ENCODE peak calls at places on chromosomes 5 and 9, in four cellular contexts. Z is mammary epithelial cell; T is effector memory CD4-positive, alpha-beta T cell; F is cardiac muscle cell. H is an unnamed sample. For H3K36me3 and H3K27me3, the result is how much of the 10 kb centered on the place peaks cover.

GRCh38 chr9:14529629-14530028 is 163.6 kb downstream of the ZDHHC21 start:
- DNase-seq in Z (no peak), T (no peak), F (no peak), H (no peak)

GRCh38 chr5:172897691-172898512 is 61.3 kb upstream of the RPL26L1 start:
- DNase-seq in Z (no peak), T (no peak), F (no peak), H (peak)

GRCh38 chr5:63131618-63132285 is 553.1 kb downstream of the LRRC70 start:
- DNase-seq in Z (peak), T (no peak), F (no peak), H (peak)

GRCh38 chr9:133154097-133154989 is 9.4 kb downstream of the GBGT1 start:
- DNase-seq in Z (no peak), T (no peak), F (no peak), H (no peak)

GRCh38 chr9:36450110-36450732 is 50.2 kb upstream of the RNF38 start:
- DNase-seq in Z (peak), T (peak), F (peak), H (peak)

GRCh38 chr5:100421360-100421759 is 113.8 kb upstream of the FAM174A start:
- DNase-seq in Z (no peak), T (no peak), F (no peak), H (no peak)

GRCh38 chr9:92564982-92565381 is 29.2 kb upstream of the ECM2 start:
- DNase-seq in Z (no peak), T (no peak), F (no peak), H (no peak)

GRCh38 chr9:33472171-33472920 is 1.4 kb downstream of the NOL6 start:
- DNase-seq in Z (no peak), T (no peak), F (no peak), H (no peak)

GRCh38 chr5:8766448-8766847 is 779.4 kb downstream of the SEMA5A start:
- DNase-seq in Z (no peak), T (no peak), F (no peak), H (no peak)

GRCh38 chr5:176796411-176796810 is 13.9 kb upstream of the UNC5A start:
- DNase-seq in Z (no peak), T (no peak), F (no peak), H (no peak)

GRCh38 chr9:8205580-8205979 is 406.0 kb upstream of the DMAC1 start:
- DNase-seq in Z (no peak), T (no peak), F (no peak), H (no peak)

GRCh38 chr5:143182901-143183820 is 220.3 kb downstream of the NR3C1 start:
- DNase-seq in Z (no peak), T (no peak), F (no peak), H (no peak)

GRCh38 chr9:110330484-110331115 is 7.1 kb downstream of the TXNDC8 start:
- DNase-seq in Z (no peak), T (no peak), F (no peak), H (no peak)

GRCh38 chr5:141369994-141370848 is at the start of gene PCDHGB3:
- DNase-seq in Z (peak), T (peak), F (no peak), H (no peak)

GRCh38 chr9:6758418-6759113 is 793 bp downstream of the KDM4C start:
- DNase-seq in Z (peak), T (peak), F (peak), H (peak)

GRCh38 chr5:149452665-149453617 is 73.8 kb upstream of the IL17B start:
- DNase-seq in Z (peak), T (no peak), F (no peak), H (peak)

GRCh38 chr9:128887049-128887448 is 5.1 kb downstream of the LRRC8A start:
- DNase-seq in Z (no peak), T (no peak), F (no peak), H (no peak)

GRCh38 chr9:110626109-110626829 is 42.3 kb upstream of the MUSK start:
- DNase-seq in Z (peak), T (no peak), F (no peak), H (peak)

GRCh38 chr9:92986175-92987110 is 39.1 kb downstream of the FGD3 start:
- DNase-seq in Z (no peak), T (no peak), F (no peak), H (no peak)

GRCh38 chr5:175444905-175445456 is 999 bp upstream of the DRD1 start:
- DNase-seq in Z (no peak), T (no peak), F (no peak), H (no peak)

GRCh38 chr9:120330031-120330430 is 249.9 kb downstream of the CDK5RAP2 start:
- DNase-seq in Z (no peak), T (no peak), F (no peak), H (no peak)

GRCh38 chr5:177491983-177492746 is 5.2 kb downstream of the PDLIM7 start:
- DNase-seq in Z (no peak), T (no peak), F (no peak), H (no peak)

GRCh38 chr5:130333089-130333488 is 428.8 kb downstream of the CHSY3 start:
- DNase-seq in Z (peak), T (no peak), F (no peak), H (no peak)

GRCh38 chr5:112641515-112642110 is 96.1 kb upstream of the APC start:
- DNase-seq in Z (no peak), T (no peak), F (no peak), H (no peak)

GRCh38 chr5:57715296-57715695 is 232.7 kb upstream of the ACTBL2 start:
- DNase-seq in Z (no peak), T (no peak), F (no peak), H (no peak)

GRCh38 chr5:95725937-95726810 is 5.0 kb upstream of the RHOBTB3 start:
- DNase-seq in Z (no peak), T (no peak), F (no peak), H (no peak)

GRCh38 chr5:74576941-74577456 is 63.5 kb downstream of the ENC1 start:
- DNase-seq in Z (peak), T (no peak), F (no peak), H (no peak)

GRCh38 chr5:1831677-1832313 is 30.6 kb downstream of the NDUFS6 start:
- DNase-seq in Z (no peak), T (no peak), F (no peak), H (no peak)

GRCh38 chr5:161720460-161720859 is 34.9 kb downstream of the GABRA6 start:
- DNase-seq in Z (no peak), T (no peak), F (no peak), H (no peak)

GRCh38 chr5:34539183-34539582 is 116.9 kb upstream of the RAI14 start:
- DNase-seq in Z (no peak), T (no peak), F (no peak), H (no peak)

GRCh38 chr9:21709464-21710058 is 92.9 kb upstream of the MTAP start:
- DNase-seq in Z (peak), T (peak), F (peak), H (peak)

GRCh38 chr5:159451197-159452052 is 121.1 kb upstream of the IL12B start:
- DNase-seq in Z (peak), T (no peak), F (peak), H (peak)

GRCh38 chr9:94085062-94085639 is 887 bp downstream of the PTPDC1 start:
- DNase-seq in Z (peak), T (no peak), F (no peak), H (peak)

GRCh38 chr5:21806271-21806670 is 1046.9 kb downstream of the CDH12 start:
- DNase-seq in Z (no peak), T (no peak), F (no peak), H (no peak)

GRCh38 chr9:114248274-114248673 is 74.6 kb upstream of the ORM1 start:
- DNase-seq in Z (no peak), T (no peak), F (no peak), H (no peak)

GRCh38 chr9:114249424-114250234 is 73.3 kb upstream of the ORM1 start:
- DNase-seq in Z (no peak), T (no peak), F (no peak), H (no peak)

GRCh38 chr9:114250235-114250568 is 72.7 kb upstream of the ORM1 start:
- DNase-seq in Z (no peak), T (no peak), F (no peak), H (peak)

GRCh38 chr9:114252394-114252793 is 70.5 kb upstream of the ORM1 start:
- DNase-seq in Z (no peak), T (no peak), F (no peak), H (no peak)

DNA sequence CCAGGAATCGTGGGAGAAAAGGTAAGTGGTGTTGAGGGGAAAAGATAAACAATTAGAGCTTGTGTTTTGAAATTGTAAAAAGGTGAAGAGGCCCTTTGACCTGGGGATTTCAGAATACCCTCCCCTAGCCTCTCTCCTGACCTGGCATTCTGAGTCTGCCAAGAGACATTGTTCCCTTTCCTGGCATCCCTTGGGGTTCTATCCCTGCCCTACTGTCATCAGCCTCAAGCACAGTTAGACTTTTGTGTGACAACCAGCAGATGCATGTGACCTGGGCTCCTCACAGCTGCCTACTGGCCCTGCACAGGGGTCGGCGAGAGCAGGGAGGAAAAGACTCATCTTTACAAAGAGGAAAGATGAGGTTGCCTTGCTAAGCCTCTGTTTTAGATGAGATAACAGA is 72.2 kb upstream of the ORM1 start:
- DNase-seq in Z (no peak), T (no peak), F (no peak), H (no peak)
- H3K4me3 ChIP-seq in Z (no peak), T (no peak), F (no peak), H (no peak)

GRCh38 chr5:168752012-168752411 is 172.8 kb upstream of the PANK3 start:
- DNase-seq in Z (no peak), T (no peak), F (no peak), H (no peak)

GRCh38 chr5:168746893-168747640 is 167.9 kb upstream of the PANK3 start:
- DNase-seq in Z (no peak), T (no peak), F (no peak), H (no peak)

GRCh38 chr5:168749391-168750100 is 170.4 kb upstream of the PANK3 start:
- DNase-seq in Z (no peak), T (no peak), F (no peak), H (no peak)

GRCh38 chr5:168750926-168751325 is 171.8 kb upstream of the PANK3 start:
- DNase-seq in Z (no peak), T (no peak), F (no peak), H (no peak)

GRCh38 chr5:168747987-168748777 is 169.0 kb upstream of the PANK3 start:
- DNase-seq in Z (peak), T (peak), F (peak), H (peak)
- H3K36me3 ChIP-seq in Z (under half), T (under half), F (under half), H (under half)

GRCh38 chr5:135494196-135494595 is 41.6 kb downstream of the NEUROG1 start:
- DNase-seq in Z (no peak), T (no peak), F (no peak), H (no peak)
- H3K27me3 ChIP-seq in Z (under half), T (under half), F (half or more), H (under half)

GRCh38 chr5:146731909-146732659 is 146.5 kb downstream of the PPP2R2B start:
- DNase-seq in Z (peak), T (no peak), F (no peak), H (peak)

DNA sequence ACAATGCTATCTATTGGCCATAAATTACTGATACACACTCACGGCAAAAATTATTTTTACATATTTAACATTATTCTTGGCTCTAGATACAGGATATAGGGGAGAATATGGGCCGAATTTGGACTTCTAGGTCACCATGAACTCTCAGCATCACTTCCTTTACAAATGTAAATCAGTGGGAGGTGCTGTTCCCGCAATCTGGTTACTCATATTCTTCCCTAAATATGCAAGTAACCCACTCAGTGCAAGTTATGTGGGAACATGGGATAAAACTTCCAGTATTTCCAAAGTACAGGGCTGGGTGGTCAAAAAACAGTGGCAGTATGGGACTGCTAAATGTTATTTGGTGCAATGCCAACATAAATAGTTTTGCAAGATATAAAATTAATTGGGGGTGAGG is 145.6 kb downstream of the PPP2R2B start:
- DNase-seq in Z (no peak), T (no peak), F (no peak), H (no peak)
- H3K4me3 ChIP-seq in Z (no peak), T (no peak), F (no peak), H (no peak)

H was measured in MG63.